ENCODE peak calls at places on chromosome 9, in five cellular contexts. One of them, this sample, is unnamed.

GRCh38 chr9:98241357-98242104 is 13.9 kb downstream of the TBC1D2 start:
- DNase-seq in EL: no peak
- DNase-seq in kidney tubule cell: no peak
- DNase-seq in HCT116: no peak
- DNase-seq in H9: no peak
- DNase-seq in this sample: no peak

GRCh38 chr9:115170674-115171073 is 52.7 kb upstream of the TNC start:
- DNase-seq in EL: peak
- DNase-seq in kidney tubule cell: peak
- DNase-seq in HCT116: peak
- DNase-seq in H9: peak
- DNase-seq in this sample: no peak

GRCh38 chr9:649128-650074 is 192.1 kb upstream of the DMRT1 start:
- DNase-seq in EL: no peak
- DNase-seq in kidney tubule cell: peak
- DNase-seq in HCT116: no peak
- DNase-seq in H9: peak
- DNase-seq in this sample: no peak

GRCh38 chr9:104539275-104539674 is 2.6 kb upstream of the OR13C3 start:
- DNase-seq in EL: no peak
- DNase-seq in kidney tubule cell: no peak
- DNase-seq in HCT116: no peak
- DNase-seq in H9: no peak
- DNase-seq in this sample: no peak

GRCh38 chr9:7011395-7012067 is 253.8 kb downstream of the KDM4C start:
- DNase-seq in EL: no peak
- DNase-seq in kidney tubule cell: no peak
- DNase-seq in HCT116: no peak
- DNase-seq in H9: no peak
- DNase-seq in this sample: no peak

GRCh38 chr9:124045076-124045829 is 33.7 kb downstream of the LHX2 start:
- DNase-seq in EL: no peak
- DNase-seq in kidney tubule cell: no peak
- DNase-seq in HCT116: no peak
- DNase-seq in H9: peak
- DNase-seq in this sample: peak

GRCh38 chr9:34289159-34289558 is 39.9 kb downstream of the KIF24 start:
- DNase-seq in EL: no peak
- DNase-seq in kidney tubule cell: no peak
- DNase-seq in HCT116: no peak
- DNase-seq in H9: no peak
- DNase-seq in this sample: no peak

GRCh38 chr9:126407125-126407870 is 80.7 kb downstream of the MVB12B start:
- DNase-seq in EL: peak
- DNase-seq in kidney tubule cell: no peak
- DNase-seq in HCT116: no peak
- DNase-seq in H9: no peak
- DNase-seq in this sample: no peak

GRCh38 chr9:37549527-37549926 is 26.7 kb downstream of the FBXO10 start:
- DNase-seq in EL: no peak
- DNase-seq in kidney tubule cell: peak
- DNase-seq in HCT116: no peak
- DNase-seq in H9: no peak
- DNase-seq in this sample: no peak

GRCh38 chr9:119009253-119009652 is 360.0 kb downstream of the BRINP1 start:
- DNase-seq in EL: peak
- DNase-seq in kidney tubule cell: peak
- DNase-seq in HCT116: no peak
- DNase-seq in H9: no peak
- DNase-seq in this sample: no peak